ENCODE peak calls at places on chromosomes 6 and 20, in six cellular contexts. H is lower lobe of right lung, I is astrocyte of the spinal cord, C is AG10803, L is NB4, K is H1. S is an unnamed sample.

GRCh38 chr20:49916146-49917002 is 1.0 kb upstream of the SPATA2 start:
- DNase-seq in H (no peak), I (no peak), C (peak), L (no peak), K (no peak), S (no peak)

GRCh38 chr6:108804976-108805375 is 43.2 kb upstream of the ARMC2 start:
- DNase-seq in H (no peak), I (no peak), C (no peak), L (no peak), K (no peak), S (no peak)

GRCh38 chr6:1670711-1671462 is 61.2 kb downstream of the FOXC1 start:
- DNase-seq in H (no peak), I (peak), C (no peak), L (peak), K (no peak), S (no peak)

GRCh38 chr6:117487831-117488230 is 5.4 kb downstream of the DCBLD1 start:
- DNase-seq in H (no peak), I (no peak), C (peak), L (no peak), K (no peak), S (no peak)

GRCh38 chr6:11163932-11164331 is 52.4 kb upstream of the ERVFRD-1 start:
- DNase-seq in H (no peak), I (no peak), C (no peak), L (no peak), K (no peak), S (no peak)

GRCh38 chr20:48924711-48925109 is 3.2 kb downstream of the ARFGEF2 start:
- DNase-seq in H (no peak), I (no peak), C (no peak), L (no peak), K (no peak), S (no peak)

GRCh38 chr20:10864076-10864672 is 190.4 kb upstream of the JAG1 start:
- DNase-seq in H (peak), I (no peak), C (peak), L (peak), K (no peak), S (peak)

GRCh38 chr6:132344811-132345210 is 56.5 kb downstream of the MOXD1 start:
- DNase-seq in H (no peak), I (no peak), C (no peak), L (no peak), K (no peak), S (no peak)

GRCh38 chr20:15045246-15045645 is 707.8 kb upstream of the FLRT3 start:
- DNase-seq in H (no peak), I (no peak), C (peak), L (no peak), K (no peak), S (no peak)

GRCh38 chr6:130971504-130971903 is 91.5 kb downstream of the EPB41L2 start:
- DNase-seq in H (no peak), I (no peak), C (no peak), L (no peak), K (no peak), S (no peak)

GRCh38 chr6:139159016-139159415 is 24.1 kb downstream of the HECA start:
- DNase-seq in H (no peak), I (no peak), C (no peak), L (no peak), K (no peak), S (no peak)

GRCh38 chr6:3776881-3777507 is 25.5 kb upstream of the PXDC1 start:
- DNase-seq in H (no peak), I (no peak), C (no peak), L (peak), K (no peak), S (no peak)

GRCh38 chr20:6480328-6481030 is 287.0 kb upstream of the BMP2 start:
- DNase-seq in H (no peak), I (no peak), C (no peak), L (no peak), K (no peak), S (no peak)

GRCh38 chr6:42727627-42728026 is 5.2 kb upstream of the PRPH2 start:
- DNase-seq in H (no peak), I (no peak), C (no peak), L (no peak), K (no peak), S (no peak)

GRCh38 chr6:157240059-157240959 is 83.0 kb downstream of the TMEM242 start:
- DNase-seq in H (no peak), I (peak), C (peak), L (no peak), K (no peak), S (no peak)

GRCh38 chr6:3484240-3484639 is 27.4 kb upstream of the SLC22A23 start:
- DNase-seq in H (no peak), I (peak), C (peak), L (peak), K (no peak), S (no peak)

GRCh38 chr6:157592566-157592965 is 211.6 kb downstream of the ZDHHC14 start:
- DNase-seq in H (no peak), I (no peak), C (no peak), L (no peak), K (no peak), S (no peak)

GRCh38 chr20:31920275-31920855 is 31.5 kb downstream of the PDRG1 start:
- DNase-seq in H (no peak), I (no peak), C (no peak), L (no peak), K (no peak), S (no peak)

GRCh38 chr20:63071541-63072181 is 64.9 kb upstream of the BHLHE23 start:
- DNase-seq in H (peak), I (peak), C (peak), L (no peak), K (peak), S (no peak)

GRCh38 chr6:12545837-12546658 is 170.5 kb upstream of the PHACTR1 start:
- DNase-seq in H (no peak), I (peak), C (peak), L (no peak), K (no peak), S (no peak)

GRCh38 chr6:1716845-1717244 is 107.1 kb downstream of the FOXC1 start:
- DNase-seq in H (no peak), I (no peak), C (no peak), L (no peak), K (no peak), S (no peak)

GRCh38 chr6:17998442-17998841 is 11.0 kb upstream of the KIF13A start:
- DNase-seq in H (no peak), I (no peak), C (peak), L (no peak), K (no peak), S (no peak)

GRCh38 chr6:46648869-46649488 is 3.6 kb downstream of the CYP39A1 start:
- DNase-seq in H (no peak), I (no peak), C (peak), L (no peak), K (no peak), S (no peak)

GRCh38 chr6:96015321-96015790 is 418 bp upstream of the FUT9 start:
- DNase-seq in H (no peak), I (peak), C (no peak), L (no peak), K (no peak), S (no peak)

GRCh38 chr20:63707558-63708300 is at the start of the genes ARFRP1 and ZGPAT:
- DNase-seq in H (peak), I (peak), C (peak), L (peak), K (no peak), S (peak)

GRCh38 chr20:58900292-58900931 is 47.9 kb downstream of the GNAS start:
- DNase-seq in H (no peak), I (no peak), C (peak), L (no peak), K (no peak), S (no peak)

GRCh38 chr6:46876126-46876525 is 45.6 kb downstream of the ADGRF5 start:
- DNase-seq in H (peak), I (peak), C (peak), L (no peak), K (peak), S (no peak)

GRCh38 chr6:92538926-92539325 is 880.4 kb downstream of the EPHA7 start:
- DNase-seq in H (no peak), I (no peak), C (no peak), L (no peak), K (no peak), S (no peak)

GRCh38 chr20:46648903-46649649 is 2.2 kb downstream of the SLC13A3 start:
- DNase-seq in H (no peak), I (no peak), C (no peak), L (no peak), K (no peak), S (no peak)

GRCh38 chr6:134593887-134594286 is 276.0 kb upstream of the SGK1 start:
- DNase-seq in H (peak), I (no peak), C (no peak), L (peak), K (no peak), S (no peak)

GRCh38 chr6:13159295-13159694 is 169.0 kb downstream of the TBC1D7 start:
- DNase-seq in H (no peak), I (no peak), C (no peak), L (peak), K (no peak), S (no peak)

GRCh38 chr6:151379933-151380847 is 11.2 kb downstream of the ZBTB2 start:
- DNase-seq in H (no peak), I (no peak), C (no peak), L (no peak), K (no peak), S (no peak)

GRCh38 chr6:99611148-99611547 is 4.5 kb downstream of the PRDM13 start:
- DNase-seq in H (no peak), I (no peak), C (no peak), L (peak), K (no peak), S (no peak)

GRCh38 chr6:99613705-99614429 is 7.2 kb downstream of the PRDM13 start:
- DNase-seq in H (peak), I (no peak), C (no peak), L (peak), K (no peak), S (no peak)

GRCh38 chr6:99612551-99613397 is 6.1 kb downstream of the PRDM13 start:
- DNase-seq in H (no peak), I (no peak), C (no peak), L (no peak), K (no peak), S (no peak)

GRCh38 chr6:99614430-99615161 is 8.0 kb downstream of the PRDM13 start:
- DNase-seq in H (peak), I (no peak), C (no peak), L (peak), K (no peak), S (no peak)

GRCh38 chr6:99613398-99613704 is 6.7 kb downstream of the PRDM13 start:
- DNase-seq in H (peak), I (no peak), C (peak), L (no peak), K (no peak), S (no peak)
- TF ChIP-seq CTCF in H (peak), I (peak), C (peak), L (no peak), K (peak), S (peak)

DNA sequence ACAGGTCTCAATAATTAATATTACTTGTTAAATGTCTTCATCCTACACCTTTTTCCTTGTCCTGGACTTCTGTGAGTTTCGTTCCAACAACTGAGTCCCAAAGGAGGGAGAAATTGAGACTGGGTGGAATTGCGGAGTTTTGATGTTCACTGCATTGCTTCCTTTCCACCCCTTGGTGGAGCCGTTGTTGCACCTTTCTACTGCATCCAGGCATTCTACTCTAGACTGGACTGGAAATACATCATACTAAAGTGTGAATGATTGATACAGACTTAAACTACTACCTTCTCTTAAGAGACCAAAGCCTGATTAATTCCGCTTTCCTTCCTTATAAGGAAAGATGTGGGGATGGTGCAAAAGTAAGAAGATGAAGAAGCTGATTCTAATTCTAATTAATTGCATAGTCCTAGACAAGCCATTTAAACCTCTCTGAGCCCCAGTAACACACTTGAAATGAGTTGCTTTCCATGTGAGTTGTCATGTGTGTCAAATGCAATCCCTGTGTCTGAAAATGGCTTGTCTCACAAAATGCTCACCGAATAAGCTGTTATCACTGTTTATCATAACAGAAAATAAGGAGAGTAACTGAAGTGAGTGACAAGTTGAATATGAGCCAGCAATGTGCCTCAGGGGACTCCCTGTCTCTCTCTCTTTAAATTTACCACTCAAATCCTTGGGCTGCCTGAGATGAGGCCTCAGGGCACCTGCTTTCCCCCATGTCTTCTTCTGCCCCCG is 338.3 kb upstream of the CHD6 start:
- DNase-seq in H (no peak), I (no peak), C (no peak), L (peak), K (peak), S (no peak)
- TF ChIP-seq CTCF in H (peak), I (peak), C (peak), L (peak), K (peak), S (no peak)

DNA sequence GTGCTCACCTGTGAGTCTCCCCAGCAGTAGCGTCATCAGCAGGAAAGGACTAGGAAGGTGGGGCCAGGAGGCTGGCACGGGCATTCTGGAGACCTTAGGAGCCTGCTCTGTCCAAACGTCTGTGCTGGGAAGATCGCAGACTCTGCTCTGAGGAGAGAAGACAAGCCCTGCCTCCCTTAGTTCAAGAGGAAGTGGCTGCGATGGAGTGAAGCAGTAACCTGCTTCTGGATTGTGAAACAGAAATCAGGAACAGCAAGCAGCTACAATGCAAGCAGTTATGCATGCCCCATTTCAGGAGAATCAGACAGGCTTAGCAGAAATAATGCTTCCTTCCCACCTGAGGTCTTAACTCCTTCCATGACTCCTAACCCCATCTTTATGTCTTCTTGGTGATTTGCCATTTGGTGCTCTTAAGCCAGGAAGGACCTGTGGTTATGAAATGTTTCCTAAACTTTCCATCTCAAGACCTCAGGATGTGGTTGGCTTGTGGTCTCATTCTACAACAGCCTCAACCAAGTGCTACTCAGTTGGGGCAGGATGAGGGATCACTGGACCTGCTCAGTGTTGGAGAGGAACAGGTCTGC is at the start of gene SIRPB1:
- DNase-seq in H (peak), I (no peak), C (no peak), L (peak), K (no peak), S (no peak)
- TF ChIP-seq CTCF in H (no peak), I (no peak), C (no peak), L (no peak), K (no peak), S (no peak)

GRCh38 chr6:6588064-6588923 is at the start of gene LY86:
- DNase-seq in H (no peak), I (no peak), C (peak), L (peak), K (no peak), S (no peak)
- TF ChIP-seq CTCF in H (no peak), I (no peak), C (no peak), L (no peak), K (no peak), S (no peak)

GRCh38 chr6:147508073-147508870 is at the start of gene SAMD5:
- DNase-seq in H (peak), I (peak), C (peak), L (no peak), K (peak), S (peak)
- TF ChIP-seq CTCF in H (peak), I (no peak), C (no peak), L (no peak), K (no peak), S (no peak)

GRCh38 chr6:32393660-32394420 is 13.1 kb downstream of the BTNL2 start:
- DNase-seq in H (no peak), I (no peak), C (no peak), L (no peak), K (no peak), S (peak)
- TF ChIP-seq CTCF in H (no peak), I (no peak), C (no peak), L (no peak), K (no peak), S (no peak)

GRCh38 chr6:115539531-115539930 is 521.2 kb downstream of the FRK start:
- DNase-seq in H (no peak), I (no peak), C (no peak), L (no peak), K (no peak), S (no peak)

GRCh38 chr6:115544765-115545409 is 515.8 kb downstream of the FRK start:
- DNase-seq in H (no peak), I (no peak), C (peak), L (no peak), K (no peak), S (no peak)

GRCh38 chr6:115540077-115540869 is 520.4 kb downstream of the FRK start:
- DNase-seq in H (no peak), I (no peak), C (no peak), L (no peak), K (no peak), S (no peak)

DNA sequence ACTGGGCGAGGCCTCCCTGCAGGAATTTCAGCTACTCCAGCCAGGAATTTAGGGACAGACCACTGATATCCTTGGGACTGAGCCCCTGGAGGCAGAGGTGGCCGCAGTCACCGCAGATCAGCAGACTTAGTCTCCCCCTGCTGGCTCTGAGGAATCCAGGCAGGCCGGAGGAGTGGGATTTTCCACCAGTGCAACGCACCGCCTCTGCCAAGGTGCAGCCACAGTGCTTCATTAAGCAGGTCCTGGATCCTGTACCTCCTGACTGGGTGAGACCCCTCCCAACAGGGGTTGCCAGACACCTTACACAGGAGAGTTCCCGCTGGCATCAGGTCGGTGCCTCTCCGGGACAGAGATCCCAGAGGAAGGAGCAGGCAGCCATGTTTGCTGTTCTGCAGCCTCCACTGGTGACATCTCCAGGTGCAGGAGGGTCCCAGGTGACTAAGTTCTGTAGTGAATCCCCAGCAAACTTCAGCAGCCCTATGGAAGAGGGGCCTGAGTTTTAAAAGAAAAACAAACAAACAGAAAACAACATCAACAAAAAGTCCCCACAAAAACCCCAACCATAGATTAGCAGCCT is 515.2 kb downstream of the FRK start:
- DNase-seq in H (no peak), I (no peak), C (no peak), L (no peak), K (peak), S (no peak)
- TF ChIP-seq CTCF in H (no peak), I (peak), C (peak), L (no peak), K (peak), S (no peak)

S was measured in AG09319.